ENCODE peak calls at places on chromosome 1, in ten cellular contexts. A, I, T, Z, F, P, M, Y, B and E are unnamed samples.

GRCh38 chr1:232110281-232111090 is 483.9 kb downstream of the DISC1 start:
- DNase-seq in A (no peak), I (no peak), T (no peak), Z (no peak), F (no peak), P (peak), M (no peak), Y (no peak), B (no peak), E (no peak)

GRCh38 chr1:22142315-22143064 is 407 bp downstream of the WNT4 start:
- DNase-seq in A (no peak), I (no peak), T (no peak), Z (no peak), F (peak), P (no peak), M (peak), Y (no peak), B (no peak), E (no peak)

GRCh38 chr1:56854521-56855099 is at the start of gene C8A:
- DNase-seq in A (no peak), I (no peak), T (no peak), Z (no peak), F (no peak), P (no peak), M (no peak), Y (no peak), B (no peak), E (no peak)

GRCh38 chr1:100734716-100735115 is 15.2 kb downstream of the VCAM1 start:
- DNase-seq in A (no peak), I (no peak), T (no peak), Z (no peak), F (no peak), P (peak), M (no peak), Y (no peak), B (peak), E (no peak)

GRCh38 chr1:156746716-156747631 is 4.5 kb downstream of the HDGF start:
- DNase-seq in A (peak), I (peak), T (peak), Z (peak), F (peak), P (peak), M (peak), Y (peak), B (peak), E (peak)

GRCh38 chr1:85577421-85578320 is 2.9 kb upstream of the CCN1 start:
- DNase-seq in A (no peak), I (peak), T (no peak), Z (no peak), F (no peak), P (peak), M (peak), Y (no peak), B (peak), E (no peak)

GRCh38 chr1:23090056-23090455 is 70.8 kb downstream of the KDM1A start:
- DNase-seq in A (no peak), I (no peak), T (no peak), Z (no peak), F (no peak), P (no peak), M (no peak), Y (no peak), B (no peak), E (no peak)

GRCh38 chr1:38586993-38587646 is 272.5 kb downstream of the RRAGC start:
- DNase-seq in A (no peak), I (no peak), T (peak), Z (peak), F (peak), P (peak), M (no peak), Y (peak), B (peak), E (no peak)

GRCh38 chr1:232876506-232877360 is 71.5 kb downstream of the MAP10 start:
- DNase-seq in A (no peak), I (no peak), T (no peak), Z (no peak), F (no peak), P (no peak), M (no peak), Y (no peak), B (no peak), E (no peak)

GRCh38 chr1:187759934-187760333 is 931.2 kb downstream of the PLA2G4A start:
- DNase-seq in A (no peak), I (no peak), T (no peak), Z (no peak), F (no peak), P (no peak), M (no peak), Y (no peak), B (no peak), E (no peak)

GRCh38 chr1:27967106-27967883 is 7.5 kb downstream of the XKR8 start:
- DNase-seq in A (no peak), I (no peak), T (no peak), Z (no peak), F (no peak), P (no peak), M (no peak), Y (no peak), B (no peak), E (no peak)

GRCh38 chr1:112319371-112320034 is 76.5 kb upstream of the CTTNBP2NL start:
- DNase-seq in A (no peak), I (no peak), T (no peak), Z (no peak), F (no peak), P (no peak), M (no peak), Y (no peak), B (no peak), E (no peak)

GRCh38 chr1:237779356-237779755 is 111.4 kb downstream of the ZP4 start:
- DNase-seq in A (no peak), I (no peak), T (no peak), Z (no peak), F (no peak), P (no peak), M (no peak), Y (no peak), B (no peak), E (no peak)

GRCh38 chr1:174623640-174624039 is 175.9 kb downstream of the GPR52 start:
- DNase-seq in A (no peak), I (no peak), T (no peak), Z (no peak), F (no peak), P (no peak), M (no peak), Y (no peak), B (no peak), E (no peak)

GRCh38 chr1:112461200-112461871 is 47.4 kb upstream of the WNT2B start:
- DNase-seq in A (no peak), I (no peak), T (no peak), Z (no peak), F (no peak), P (no peak), M (no peak), Y (no peak), B (no peak), E (no peak)

GRCh38 chr1:185238447-185238846 is 78.6 kb downstream of the IVNS1ABP start:
- DNase-seq in A (no peak), I (no peak), T (peak), Z (peak), F (no peak), P (peak), M (no peak), Y (no peak), B (peak), E (peak)

GRCh38 chr1:12039141-12039525 is 19.8 kb downstream of the MIIP start:
- DNase-seq in A (no peak), I (no peak), T (no peak), Z (no peak), F (no peak), P (no peak), M (no peak), Y (no peak), B (no peak), E (no peak)

GRCh38 chr1:238960071-238960470 is 426.3 kb upstream of the CHRM3 start:
- DNase-seq in A (no peak), I (no peak), T (no peak), Z (no peak), F (no peak), P (peak), M (no peak), Y (no peak), B (peak), E (no peak)

DNA sequence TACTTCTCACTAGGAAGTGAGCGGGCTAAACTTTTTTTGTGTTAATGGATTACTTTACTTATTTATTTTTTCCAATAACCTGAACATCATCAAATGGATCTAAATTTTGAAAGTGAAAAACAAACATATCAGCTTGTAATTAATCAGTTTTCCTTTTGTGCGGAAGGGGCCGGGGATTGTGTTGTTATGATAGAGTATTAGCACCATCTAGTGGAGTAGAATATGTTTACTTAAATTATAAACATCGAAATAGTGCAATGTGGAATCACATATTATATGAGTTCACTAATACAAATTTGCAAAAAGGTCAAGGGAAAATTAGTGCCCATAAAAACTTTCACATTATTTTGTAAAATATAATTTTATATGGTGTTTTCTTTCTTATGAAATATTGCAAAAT is 9.1 kb downstream of the CFH start:
- DNase-seq in A (no peak), I (no peak), T (peak), Z (peak), F (no peak), P (peak), M (no peak), Y (no peak), B (peak), E (peak)
- H3K4me3 ChIP-seq in A (no peak), I (peak), T (no peak), Z (no peak), F (peak), P (peak), M (peak), Y (no peak), B (peak), E (no peak)

GRCh38 chr1:160709715-160710114 is 1.9 kb downstream of the CD48 start:
- DNase-seq in A (no peak), I (no peak), T (no peak), Z (no peak), F (no peak), P (no peak), M (no peak), Y (no peak), B (no peak), E (no peak)

GRCh38 chr1:160708118-160708517 is 3.5 kb downstream of the CD48 start:
- DNase-seq in A (no peak), I (no peak), T (peak), Z (no peak), F (no peak), P (no peak), M (no peak), Y (no peak), B (no peak), E (no peak)

GRCh38 chr1:160711528-160712311 is at the start of gene CD48:
- DNase-seq in A (no peak), I (no peak), T (peak), Z (no peak), F (no peak), P (no peak), M (no peak), Y (peak), B (no peak), E (peak)

GRCh38 chr1:160708821-160709220 is 2.8 kb downstream of the CD48 start:
- DNase-seq in A (no peak), I (no peak), T (peak), Z (no peak), F (no peak), P (no peak), M (no peak), Y (no peak), B (no peak), E (no peak)

GRCh38 chr1:160710531-160711252 is 930 bp downstream of the CD48 start:
- DNase-seq in A (no peak), I (no peak), T (peak), Z (no peak), F (no peak), P (no peak), M (no peak), Y (no peak), B (no peak), E (no peak)
- H3K4me3 ChIP-seq in A (peak), I (peak), T (peak), Z (no peak), F (peak), P (no peak), M (no peak), Y (peak), B (no peak), E (peak)

DNA sequence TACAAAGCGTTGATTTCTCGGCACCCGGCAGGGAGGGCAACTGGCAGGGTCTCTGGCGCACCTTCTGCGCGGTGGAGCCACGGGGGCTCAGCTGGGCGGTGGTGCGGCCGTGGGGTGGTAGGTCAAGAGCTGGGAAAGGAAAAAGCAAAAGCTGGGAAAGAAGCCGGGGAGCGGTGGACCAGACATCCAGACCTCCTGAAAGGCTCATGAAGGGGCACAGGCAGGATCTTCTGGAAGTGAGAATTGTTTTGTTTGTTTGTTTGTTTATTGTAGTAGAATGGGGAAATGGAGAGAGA is 7.2 kb upstream of the RNU1-1 start:
- DNase-seq in A (no peak), I (no peak), T (no peak), Z (no peak), F (no peak), P (no peak), M (no peak), Y (no peak), B (no peak), E (no peak)
- H3K4me3 ChIP-seq in A (no peak), I (no peak), T (no peak), Z (no peak), F (no peak), P (no peak), M (no peak), Y (no peak), B (peak), E (no peak)

GRCh38 chr1:1213919-1214599 is at the start of gene TNFRSF4:
- DNase-seq in A (no peak), I (no peak), T (no peak), Z (no peak), F (no peak), P (no peak), M (no peak), Y (no peak), B (no peak), E (no peak)

GRCh38 chr1:1210726-1211540 is 3.0 kb downstream of the TNFRSF4 start:
- DNase-seq in A (no peak), I (no peak), T (no peak), Z (no peak), F (no peak), P (no peak), M (no peak), Y (peak), B (no peak), E (no peak)

GRCh38 chr1:1213153-1213918 is 617 bp downstream of the TNFRSF4 start:
- DNase-seq in A (no peak), I (no peak), T (no peak), Z (no peak), F (peak), P (no peak), M (no peak), Y (peak), B (no peak), E (peak)

GRCh38 chr1:1212780-1213152 is 1.2 kb downstream of the TNFRSF4 start:
- DNase-seq in A (no peak), I (peak), T (no peak), Z (no peak), F (peak), P (no peak), M (no peak), Y (peak), B (no peak), E (no peak)

DNA sequence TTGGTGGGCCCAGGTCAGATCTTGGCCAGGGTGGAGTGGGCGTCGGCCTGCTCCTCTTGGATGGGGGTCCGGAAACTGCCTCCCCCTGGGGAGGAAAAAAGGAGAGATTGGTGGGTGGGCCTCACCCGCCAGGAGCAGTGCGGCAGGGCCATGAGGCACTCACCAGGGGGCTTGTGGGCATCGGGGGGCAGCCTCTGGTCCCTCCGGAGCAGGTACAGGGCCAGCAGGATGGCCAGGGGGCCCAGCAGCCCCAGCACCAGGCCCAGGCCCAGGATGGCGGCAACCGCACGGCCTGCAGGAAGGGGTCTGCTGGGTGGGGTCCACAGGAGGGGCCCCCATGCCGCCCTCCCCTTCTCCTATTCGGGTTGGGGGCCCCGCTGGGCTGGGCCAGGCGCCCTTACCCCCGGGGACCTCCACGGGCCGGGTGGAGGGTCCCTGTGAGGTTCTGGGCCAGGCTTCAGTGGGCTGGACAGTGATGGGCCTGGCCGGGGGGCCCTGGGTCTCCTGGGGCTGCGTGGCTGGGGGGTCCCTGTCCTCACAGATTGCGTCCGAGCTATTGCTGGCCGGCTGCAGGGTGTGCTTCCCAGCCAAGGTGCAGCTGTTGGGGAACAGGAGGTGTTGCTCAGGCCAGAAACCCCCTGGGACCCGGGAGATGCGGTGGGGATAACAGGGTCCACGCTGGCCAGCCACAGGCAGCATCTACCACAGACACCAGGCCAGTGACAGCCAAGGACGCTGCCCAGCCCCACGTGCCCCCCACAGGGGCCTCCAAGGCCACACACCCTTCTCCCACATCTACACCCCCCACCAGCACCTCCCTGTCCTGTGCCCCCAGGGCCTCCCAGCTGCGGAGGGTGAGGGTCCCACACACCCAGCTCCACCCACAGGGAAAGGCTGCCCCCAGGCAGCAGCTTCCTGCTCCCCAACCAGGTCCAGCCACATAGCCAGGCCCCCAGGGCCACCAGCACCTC is 2.1 kb downstream of the TNFRSF4 start:
- DNase-seq in A (no peak), I (no peak), T (no peak), Z (no peak), F (no peak), P (no peak), M (no peak), Y (peak), B (no peak), E (no peak)
- H3K4me3 ChIP-seq in A (no peak), I (peak), T (no peak), Z (no peak), F (peak), P (no peak), M (no peak), Y (no peak), B (no peak), E (no peak)

DNA sequence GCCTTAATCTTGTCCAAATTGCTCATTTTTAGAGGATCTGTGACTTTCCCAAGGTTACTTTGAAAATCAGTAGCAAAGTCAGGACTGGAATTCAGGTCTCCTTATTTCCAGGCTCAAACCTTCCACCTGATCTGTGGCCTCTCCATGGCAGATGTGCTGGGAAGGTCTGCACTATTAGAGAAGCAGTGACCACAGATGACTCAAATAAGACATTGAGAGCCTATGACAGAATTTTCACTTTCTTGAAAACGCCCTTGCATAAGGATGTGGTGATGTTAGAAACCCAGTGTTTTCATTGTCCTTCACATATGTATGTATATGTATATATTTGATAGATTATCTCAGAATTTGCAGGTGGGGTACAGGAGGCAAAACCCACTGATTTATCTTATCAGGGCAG is 45.3 kb downstream of the TTC39A start:
- DNase-seq in A (no peak), I (no peak), T (no peak), Z (no peak), F (no peak), P (no peak), M (no peak), Y (no peak), B (no peak), E (no peak)
- H3K4me3 ChIP-seq in A (no peak), I (no peak), T (no peak), Z (no peak), F (no peak), P (no peak), M (no peak), Y (no peak), B (no peak), E (no peak)

GRCh38 chr1:98351506-98352038 is 309.9 kb upstream of the SNX7 start:
- DNase-seq in A (no peak), I (no peak), T (no peak), Z (no peak), F (no peak), P (no peak), M (no peak), Y (no peak), B (no peak), E (no peak)
- H3K4me3 ChIP-seq in A (no peak), I (no peak), T (no peak), Z (no peak), F (no peak), P (no peak), M (no peak), Y (no peak), B (no peak), E (no peak)

DNA sequence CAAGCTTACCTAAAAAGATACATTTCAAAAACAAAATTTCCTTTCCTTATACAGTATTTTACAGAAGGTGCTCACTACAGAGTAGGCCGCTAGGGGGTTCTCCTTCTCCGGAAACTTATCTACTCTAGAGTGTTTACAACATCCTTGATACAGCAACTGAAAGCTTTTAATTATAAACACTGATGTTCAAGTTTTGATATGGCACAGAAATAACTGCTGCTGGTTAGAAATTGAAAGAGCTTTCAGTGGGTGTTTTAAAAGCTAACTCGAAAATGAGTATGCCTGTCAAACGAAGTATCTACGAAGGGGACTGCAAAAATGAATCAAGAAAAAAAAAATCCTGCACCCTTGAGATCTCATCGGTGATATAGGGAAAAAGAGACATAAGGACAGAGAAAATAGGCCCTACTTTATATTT is 1.0 kb downstream of the YOD1 start:
- DNase-seq in A (peak), I (peak), T (peak), Z (no peak), F (peak), P (peak), M (no peak), Y (peak), B (peak), E (peak)
- H3K4me3 ChIP-seq in A (peak), I (peak), T (peak), Z (peak), F (peak), P (peak), M (peak), Y (peak), B (peak), E (peak)

GRCh38 chr1:147169171-147169570 is 3.1 kb downstream of the PRKAB2 start:
- DNase-seq in A (no peak), I (no peak), T (no peak), Z (no peak), F (no peak), P (no peak), M (no peak), Y (no peak), B (peak), E (no peak)

GRCh38 chr1:147169840-147170674 is 2.2 kb downstream of the PRKAB2 start:
- DNase-seq in A (no peak), I (no peak), T (no peak), Z (no peak), F (no peak), P (no peak), M (no peak), Y (no peak), B (no peak), E (no peak)

GRCh38 chr1:147171399-147172167 is 687 bp downstream of the PRKAB2 start:
- DNase-seq in A (no peak), I (no peak), T (peak), Z (no peak), F (no peak), P (peak), M (no peak), Y (no peak), B (no peak), E (no peak)

GRCh38 chr1:147168626-147169058 is 3.6 kb downstream of the PRKAB2 start:
- DNase-seq in A (no peak), I (no peak), T (no peak), Z (no peak), F (peak), P (peak), M (no peak), Y (no peak), B (peak), E (no peak)

GRCh38 chr1:147167361-147167760 is 4.9 kb downstream of the PRKAB2 start:
- DNase-seq in A (no peak), I (no peak), T (no peak), Z (peak), F (no peak), P (peak), M (no peak), Y (no peak), B (peak), E (no peak)
- H3K4me3 ChIP-seq in A (no peak), I (no peak), T (no peak), Z (peak), F (no peak), P (no peak), M (no peak), Y (no peak), B (no peak), E (no peak)